ENCODE peak calls at places on chromosomes 12 and 14, in five cellular contexts. I is neural progenitor cell, C is upper lobe of left lung, U is choroid plexus epithelial cell, D is breast epithelium. J is an unnamed sample.

GRCh38 chr12:76085159-76085868 is 829 bp upstream of the NAP1L1 start:
- DNase-seq in I (no peak), C (no peak), U (peak), D (no peak), J (no peak)

GRCh38 chr14:105075364-105076295 is 10.4 kb upstream of the GPR132 start:
- DNase-seq in I (peak), C (peak), U (peak), D (no peak), J (no peak)

GRCh38 chr12:69648476-69648875 is 37.8 kb upstream of the LRRC10 start:
- DNase-seq in I (no peak), C (no peak), U (peak), D (no peak), J (no peak)

GRCh38 chr14:60643443-60644402 is 5.6 kb downstream of the SIX1 start:
- DNase-seq in I (peak), C (no peak), U (peak), D (no peak), J (no peak)

GRCh38 chr12:124560519-124560918 is 6.9 kb downstream of the NCOR2 start:
- DNase-seq in I (no peak), C (no peak), U (no peak), D (no peak), J (no peak)

GRCh38 chr12:131833896-131834641 is 5.9 kb downstream of the MMP17 start:
- DNase-seq in I (peak), C (no peak), U (peak), D (no peak), J (no peak)

GRCh38 chr14:66483322-66483721 is 2.8 kb upstream of the CCDC196 start:
- DNase-seq in I (no peak), C (peak), U (no peak), D (peak), J (no peak)

GRCh38 chr14:104680806-104681688 is 8.4 kb upstream of the INF2 start:
- DNase-seq in I (peak), C (peak), U (peak), D (peak), J (no peak)

GRCh38 chr14:102510616-102511520 is 1.3 kb upstream of the ANKRD9 start:
- DNase-seq in I (peak), C (peak), U (no peak), D (no peak), J (no peak)

GRCh38 chr12:116368196-116369194 is 91.0 kb upstream of the MED13L start:
- DNase-seq in I (no peak), C (peak), U (no peak), D (no peak), J (no peak)

GRCh38 chr12:66549050-66549389 is 129.9 kb downstream of the GRIP1 start:
- DNase-seq in I (no peak), C (no peak), U (no peak), D (no peak), J (no peak)
- TF ChIP-seq CTCF in I (no peak), C (no peak), U (no peak), D (no peak), J (no peak)

DNA sequence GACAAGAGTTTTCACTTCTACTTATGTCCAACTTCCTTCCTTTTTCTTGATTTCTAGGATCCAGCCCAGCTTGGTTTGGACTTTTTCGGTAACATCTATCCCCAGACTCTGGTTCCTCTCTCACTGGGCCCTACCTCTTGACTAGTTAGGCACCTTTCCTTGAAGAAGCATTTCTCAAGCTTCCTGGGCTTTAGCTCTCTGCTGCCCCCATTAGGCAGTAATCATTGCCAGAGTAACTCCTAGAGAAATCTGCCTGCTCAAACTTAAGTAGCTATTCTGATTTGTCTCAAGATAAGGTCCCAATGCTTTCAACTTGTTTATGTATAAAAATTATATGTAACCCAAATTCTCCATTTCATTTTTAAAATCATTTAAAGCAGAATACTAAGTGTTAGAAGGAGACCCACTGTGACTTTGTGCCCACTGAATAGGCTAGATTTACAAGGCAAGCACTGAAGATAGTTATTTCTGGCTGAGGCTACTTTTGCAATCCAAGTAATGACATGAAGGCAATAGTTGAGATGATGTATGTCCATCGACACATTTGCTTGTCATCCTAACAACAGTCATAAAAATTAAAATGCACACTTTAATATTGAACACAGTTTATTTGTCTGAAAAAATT is 275.0 kb upstream of the G2E3 start:
- DNase-seq in I (peak), C (peak), U (peak), D (no peak), J (no peak)
- TF ChIP-seq CTCF in I (peak), C (peak), U (peak), D (no peak), J (peak)

GRCh38 chr12:48980953-48981756 is 3.0 kb downstream of the WNT1 start:
- DNase-seq in I (peak), C (no peak), U (no peak), D (no peak), J (no peak)
- TF ChIP-seq CTCF in I (peak), C (no peak), U (no peak), D (no peak), J (no peak)

GRCh38 chr14:49550284-49551184 is 35.6 kb downstream of the RPS29 start:
- DNase-seq in I (peak), C (no peak), U (peak), D (no peak), J (no peak)
- TF ChIP-seq CTCF in I (peak), C (no peak), U (no peak), D (no peak), J (peak)

DNA sequence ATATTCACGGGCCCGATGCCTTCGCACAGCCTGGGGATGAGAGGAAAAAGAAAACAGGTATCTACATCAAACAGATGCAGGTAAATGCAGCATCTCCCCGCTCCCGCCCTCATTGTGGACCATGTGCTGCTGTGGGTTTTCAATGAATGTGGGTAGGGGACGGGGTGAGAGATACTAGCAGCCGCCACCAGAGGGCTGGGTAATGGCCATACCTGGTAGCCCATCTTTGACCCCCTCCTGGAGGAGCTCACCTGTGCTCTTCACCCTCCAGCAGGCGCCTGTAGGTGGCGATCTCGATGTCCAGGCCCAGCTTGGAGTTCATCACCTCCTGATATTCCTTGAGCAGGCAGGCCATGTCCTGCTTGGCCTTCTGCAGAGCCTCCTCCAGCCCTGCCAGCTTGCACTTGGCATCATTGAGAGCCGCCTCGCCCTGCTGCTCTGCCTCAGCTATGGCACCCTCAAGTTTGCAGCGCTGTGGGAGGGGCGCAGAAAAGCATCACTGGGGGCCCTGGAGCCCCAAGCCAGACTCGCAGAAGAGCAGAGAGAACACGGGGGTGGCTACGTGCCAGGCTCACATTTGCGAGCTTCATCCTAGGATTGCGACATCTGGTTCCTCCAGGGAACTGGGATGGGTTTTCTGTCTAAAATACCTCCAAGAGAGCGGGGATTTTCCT is 10.2 kb downstream of the KRT82 start:
- DNase-seq in I (peak), C (no peak), U (peak), D (no peak), J (no peak)
- TF ChIP-seq CTCF in I (peak), C (peak), U (peak), D (no peak), J (no peak)

DNA sequence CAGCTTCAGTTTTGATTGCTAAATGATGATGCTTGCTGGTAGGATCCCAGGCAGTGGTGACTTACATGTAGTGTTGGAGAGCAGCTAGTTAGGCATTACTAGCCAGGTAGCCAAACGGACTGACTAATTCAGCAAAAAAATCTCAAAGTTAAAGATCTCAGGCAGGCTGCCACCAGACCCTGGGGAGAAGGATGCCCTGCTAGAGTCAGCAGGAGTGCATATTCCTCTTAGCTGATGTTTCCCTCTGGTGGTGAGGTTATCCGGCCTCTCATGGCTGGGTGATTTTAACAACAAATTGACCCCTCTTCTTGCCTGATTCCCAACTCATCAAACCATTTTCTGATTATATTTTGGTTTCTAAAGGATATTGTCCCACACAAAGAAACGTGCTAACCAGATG is 2.8 kb downstream of the EFS start:
- DNase-seq in I (no peak), C (no peak), U (peak), D (no peak), J (no peak)
- TF ChIP-seq CTCF in I (peak), C (no peak), U (peak), D (no peak), J (peak)

DNA sequence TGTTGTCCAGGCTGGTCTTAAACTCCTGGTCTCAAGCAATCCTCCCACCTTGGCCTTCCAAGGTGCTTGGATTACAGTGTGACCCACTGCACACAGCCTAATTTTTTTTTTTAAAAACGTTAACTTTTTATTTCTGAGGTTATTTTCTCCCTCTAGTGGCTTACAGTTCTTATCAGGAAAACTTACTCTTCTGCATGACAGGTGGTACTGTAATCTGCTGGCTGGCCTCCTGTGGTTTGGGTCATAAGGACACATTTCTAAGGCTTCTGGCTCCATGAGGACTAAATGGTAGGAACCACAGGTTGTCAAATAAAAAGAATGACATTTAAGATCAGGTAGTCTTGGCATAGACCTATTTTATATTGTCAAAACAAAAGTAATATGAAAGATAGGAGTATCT is 7.7 kb upstream of the NCKAP1L start:
- DNase-seq in I (no peak), C (no peak), U (no peak), D (no peak), J (no peak)
- TF ChIP-seq CTCF in I (no peak), C (no peak), U (peak), D (no peak), J (no peak)

GRCh38 chr12:4443616-4444015 is 2.0 kb downstream of the FGF6 start:
- DNase-seq in I (no peak), C (no peak), U (no peak), D (no peak), J (no peak)

GRCh38 chr12:4444031-4444430 is 1.6 kb downstream of the FGF6 start:
- DNase-seq in I (no peak), C (no peak), U (no peak), D (no peak), J (no peak)

GRCh38 chr12:4440187-4440941 is 5.3 kb downstream of the FGF6 start:
- DNase-seq in I (peak), C (no peak), U (no peak), D (no peak), J (no peak)

GRCh38 chr12:4439736-4440135 is 5.9 kb downstream of the FGF6 start:
- DNase-seq in I (no peak), C (no peak), U (no peak), D (no peak), J (no peak)

DNA sequence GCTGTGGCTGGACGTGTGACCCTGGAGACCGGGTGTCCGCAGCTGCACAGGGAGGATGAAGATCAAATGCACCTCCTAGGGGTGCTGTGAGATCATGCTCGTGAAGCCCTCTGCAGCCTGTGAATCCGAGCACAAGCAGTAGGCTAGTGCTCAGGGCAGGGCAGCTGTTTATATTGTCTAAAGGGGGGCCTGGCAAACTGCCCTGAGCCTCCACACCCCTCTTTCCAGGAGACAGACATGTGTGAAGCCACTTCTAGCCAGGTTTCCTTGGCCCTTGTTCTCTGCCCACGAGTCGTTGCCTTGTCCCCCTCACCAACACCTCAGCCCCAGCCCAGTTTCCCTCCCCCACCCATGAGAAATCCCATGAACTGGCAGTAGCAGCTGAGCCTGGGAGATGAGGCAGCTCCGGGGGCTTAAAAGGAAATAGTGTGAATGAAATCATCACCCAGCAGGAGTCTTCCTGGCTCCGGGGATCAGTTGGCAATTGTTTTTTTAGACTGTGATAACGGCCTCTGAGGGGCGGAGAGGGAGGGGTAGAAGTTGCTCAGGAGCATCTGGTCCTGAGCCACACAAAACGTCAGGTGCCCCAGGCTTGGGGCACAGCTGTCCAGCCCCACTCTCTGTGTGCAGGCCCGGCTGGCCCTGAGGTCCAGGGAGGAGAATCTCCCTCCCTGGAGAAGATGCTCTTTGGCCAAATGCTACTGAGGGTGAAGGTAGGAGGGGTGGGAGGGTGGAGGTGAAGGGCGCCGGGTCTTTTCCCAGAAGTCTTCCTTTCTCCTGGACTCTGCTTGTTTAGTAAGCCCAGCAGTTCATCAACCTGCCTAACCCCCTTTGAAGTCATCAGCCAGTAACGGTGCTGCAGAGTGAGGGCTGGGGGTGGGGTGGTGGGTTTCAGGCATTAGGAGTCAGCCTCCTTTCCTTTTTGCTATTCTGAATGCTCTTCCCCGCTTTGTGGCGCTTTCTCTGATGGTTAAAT is 4.0 kb downstream of the FGF6 start:
- DNase-seq in I (peak), C (no peak), U (peak), D (no peak), J (no peak)
- TF ChIP-seq CTCF in I (no peak), C (no peak), U (no peak), D (no peak), J (no peak)

DNA sequence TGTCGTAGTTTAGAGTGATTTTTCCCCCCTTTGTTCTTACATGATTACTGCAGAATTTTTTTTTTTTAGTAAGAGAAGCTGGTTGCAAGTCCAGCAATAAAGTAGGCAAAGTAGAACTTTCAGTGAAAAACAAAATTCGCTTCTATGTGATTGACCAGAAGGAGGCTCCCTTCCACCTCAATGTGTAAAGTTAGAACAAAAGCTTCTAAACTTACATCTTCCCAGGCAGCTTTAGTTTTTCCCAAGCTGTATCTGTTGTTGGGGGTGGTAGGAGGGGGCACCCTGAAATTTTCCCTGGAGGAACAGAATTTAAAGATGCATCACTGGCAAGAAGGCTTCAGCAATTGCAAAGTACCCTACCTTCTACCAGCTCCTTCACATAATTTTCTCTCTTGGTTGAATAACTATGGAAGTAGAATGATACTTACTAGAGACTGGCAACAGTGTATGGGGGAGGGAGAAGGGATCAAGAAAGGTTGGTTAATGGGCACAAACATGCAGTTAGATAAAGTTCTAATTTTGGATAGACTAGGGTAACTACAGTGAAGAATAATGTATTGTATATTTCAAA is 87.3 kb upstream of the E2F7 start:
- DNase-seq in I (peak), C (no peak), U (peak), D (no peak), J (no peak)
- TF ChIP-seq CTCF in I (peak), C (peak), U (peak), D (no peak), J (peak)

DNA sequence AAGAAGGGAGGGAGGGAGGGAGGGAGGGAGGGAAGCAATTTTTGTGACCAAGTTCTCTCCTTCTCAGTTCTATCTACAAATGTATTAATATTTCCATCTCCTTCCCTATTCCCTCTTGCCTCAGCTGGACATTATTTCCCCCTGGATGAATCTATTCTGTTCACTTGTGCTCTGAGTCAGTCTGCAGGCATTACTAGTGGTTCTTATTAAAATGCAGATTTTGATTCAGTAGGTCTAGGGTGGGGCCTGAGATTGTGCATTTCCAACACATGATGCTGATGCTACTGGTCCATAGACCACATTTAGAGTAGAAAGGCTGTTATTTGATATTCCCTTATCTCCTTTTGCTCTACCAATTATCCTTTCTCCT is 40.1 kb upstream of the YAF2 start:
- DNase-seq in I (no peak), C (no peak), U (no peak), D (no peak), J (no peak)
- TF ChIP-seq CTCF in I (no peak), C (no peak), U (no peak), D (no peak), J (no peak)

J was measured in D721Med.